ENCODE peak calls at places on chromosomes 6 and 20, in five cellular contexts. One of them, this sample, is unnamed.

GRCh38 chr20:48737463-48738093 is 90.2 kb downstream of the PREX1 start:
- DNase-seq in stimulated activated CD8-positive, alpha-beta memory T cell treated with anti-CD3 and anti-CD28 coated beads, Interleukin-7, amount 100 ng/mL, for 1 hour: no peak
- DNase-seq in activated CD4-positive, alpha-beta T cell treated with anti-CD3 and anti-CD28 coated beads for 36 hours: no peak
- DNase-seq in iPS-NIHi11: no peak
- DNase-seq in SK-MEL-5: no peak
- DNase-seq in this sample: no peak

GRCh38 chr20:25083773-25084615 is 2.1 kb upstream of the VSX1 start:
- DNase-seq in stimulated activated CD8-positive, alpha-beta memory T cell treated with anti-CD3 and anti-CD28 coated beads, Interleukin-7, amount 100 ng/mL, for 1 hour: no peak
- DNase-seq in activated CD4-positive, alpha-beta T cell treated with anti-CD3 and anti-CD28 coated beads for 36 hours: peak
- DNase-seq in iPS-NIHi11: no peak
- DNase-seq in SK-MEL-5: peak
- DNase-seq in this sample: peak

GRCh38 chr6:155436981-155437749 is 18.5 kb downstream of the NOX3 start:
- DNase-seq in stimulated activated CD8-positive, alpha-beta memory T cell treated with anti-CD3 and anti-CD28 coated beads, Interleukin-7, amount 100 ng/mL, for 1 hour: no peak
- DNase-seq in activated CD4-positive, alpha-beta T cell treated with anti-CD3 and anti-CD28 coated beads for 36 hours: no peak
- DNase-seq in iPS-NIHi11: no peak
- DNase-seq in SK-MEL-5: no peak
- DNase-seq in this sample: no peak

GRCh38 chr6:15429146-15430110 is 183.6 kb downstream of the JARID2 start:
- DNase-seq in stimulated activated CD8-positive, alpha-beta memory T cell treated with anti-CD3 and anti-CD28 coated beads, Interleukin-7, amount 100 ng/mL, for 1 hour: no peak
- DNase-seq in activated CD4-positive, alpha-beta T cell treated with anti-CD3 and anti-CD28 coated beads for 36 hours: no peak
- DNase-seq in iPS-NIHi11: no peak
- DNase-seq in SK-MEL-5: peak
- DNase-seq in this sample: peak

GRCh38 chr20:47230811-47231256 is 125.7 kb downstream of the ZMYND8 start:
- DNase-seq in stimulated activated CD8-positive, alpha-beta memory T cell treated with anti-CD3 and anti-CD28 coated beads, Interleukin-7, amount 100 ng/mL, for 1 hour: no peak
- DNase-seq in activated CD4-positive, alpha-beta T cell treated with anti-CD3 and anti-CD28 coated beads for 36 hours: no peak
- DNase-seq in iPS-NIHi11: no peak
- DNase-seq in SK-MEL-5: no peak
- DNase-seq in this sample: no peak

GRCh38 chr6:8904754-8905153 is 469.4 kb upstream of the SLC35B3 start:
- DNase-seq in stimulated activated CD8-positive, alpha-beta memory T cell treated with anti-CD3 and anti-CD28 coated beads, Interleukin-7, amount 100 ng/mL, for 1 hour: no peak
- DNase-seq in activated CD4-positive, alpha-beta T cell treated with anti-CD3 and anti-CD28 coated beads for 36 hours: peak
- DNase-seq in iPS-NIHi11: peak
- DNase-seq in SK-MEL-5: peak
- DNase-seq in this sample: no peak

GRCh38 chr20:51757226-51757625 is 11.0 kb downstream of the ATP9A start:
- DNase-seq in stimulated activated CD8-positive, alpha-beta memory T cell treated with anti-CD3 and anti-CD28 coated beads, Interleukin-7, amount 100 ng/mL, for 1 hour: no peak
- DNase-seq in activated CD4-positive, alpha-beta T cell treated with anti-CD3 and anti-CD28 coated beads for 36 hours: no peak
- DNase-seq in iPS-NIHi11: no peak
- DNase-seq in SK-MEL-5: no peak
- DNase-seq in this sample: no peak

GRCh38 chr20:62493253-62493885 is 17.6 kb upstream of the GATA5 start:
- DNase-seq in stimulated activated CD8-positive, alpha-beta memory T cell treated with anti-CD3 and anti-CD28 coated beads, Interleukin-7, amount 100 ng/mL, for 1 hour: no peak
- DNase-seq in activated CD4-positive, alpha-beta T cell treated with anti-CD3 and anti-CD28 coated beads for 36 hours: no peak
- DNase-seq in iPS-NIHi11: no peak
- DNase-seq in SK-MEL-5: no peak
- DNase-seq in this sample: no peak

GRCh38 chr6:4644962-4645361 is 131.2 kb upstream of the CDYL start:
- DNase-seq in stimulated activated CD8-positive, alpha-beta memory T cell treated with anti-CD3 and anti-CD28 coated beads, Interleukin-7, amount 100 ng/mL, for 1 hour: no peak
- DNase-seq in activated CD4-positive, alpha-beta T cell treated with anti-CD3 and anti-CD28 coated beads for 36 hours: no peak
- DNase-seq in iPS-NIHi11: no peak
- DNase-seq in SK-MEL-5: no peak
- DNase-seq in this sample: peak

GRCh38 chr6:167795874-167796667 is 30.6 kb upstream of the AFDN start:
- DNase-seq in stimulated activated CD8-positive, alpha-beta memory T cell treated with anti-CD3 and anti-CD28 coated beads, Interleukin-7, amount 100 ng/mL, for 1 hour: no peak
- DNase-seq in activated CD4-positive, alpha-beta T cell treated with anti-CD3 and anti-CD28 coated beads for 36 hours: no peak
- DNase-seq in iPS-NIHi11: no peak
- DNase-seq in SK-MEL-5: no peak
- DNase-seq in this sample: peak

GRCh38 chr20:59010995-59011873 is 4.2 kb upstream of the CTSZ start:
- DNase-seq in stimulated activated CD8-positive, alpha-beta memory T cell treated with anti-CD3 and anti-CD28 coated beads, Interleukin-7, amount 100 ng/mL, for 1 hour: no peak
- DNase-seq in activated CD4-positive, alpha-beta T cell treated with anti-CD3 and anti-CD28 coated beads for 36 hours: peak
- DNase-seq in iPS-NIHi11: no peak
- DNase-seq in SK-MEL-5: peak
- DNase-seq in this sample: peak

GRCh38 chr6:111791415-111791814 is 81.8 kb downstream of the FYN start:
- DNase-seq in stimulated activated CD8-positive, alpha-beta memory T cell treated with anti-CD3 and anti-CD28 coated beads, Interleukin-7, amount 100 ng/mL, for 1 hour: no peak
- DNase-seq in activated CD4-positive, alpha-beta T cell treated with anti-CD3 and anti-CD28 coated beads for 36 hours: no peak
- DNase-seq in iPS-NIHi11: no peak
- DNase-seq in SK-MEL-5: no peak
- DNase-seq in this sample: peak

GRCh38 chr6:157228421-157229218 is 94.7 kb downstream of the TMEM242 start:
- DNase-seq in stimulated activated CD8-positive, alpha-beta memory T cell treated with anti-CD3 and anti-CD28 coated beads, Interleukin-7, amount 100 ng/mL, for 1 hour: no peak
- DNase-seq in activated CD4-positive, alpha-beta T cell treated with anti-CD3 and anti-CD28 coated beads for 36 hours: no peak
- DNase-seq in iPS-NIHi11: no peak
- DNase-seq in SK-MEL-5: no peak
- DNase-seq in this sample: peak

GRCh38 chr20:31819083-31819784 is at the start of gene MYLK2:
- DNase-seq in stimulated activated CD8-positive, alpha-beta memory T cell treated with anti-CD3 and anti-CD28 coated beads, Interleukin-7, amount 100 ng/mL, for 1 hour: no peak
- DNase-seq in activated CD4-positive, alpha-beta T cell treated with anti-CD3 and anti-CD28 coated beads for 36 hours: no peak
- DNase-seq in iPS-NIHi11: no peak
- DNase-seq in SK-MEL-5: no peak
- DNase-seq in this sample: no peak

GRCh38 chr20:2305946-2306345 is 10.1 kb downstream of the TGM3 start:
- DNase-seq in stimulated activated CD8-positive, alpha-beta memory T cell treated with anti-CD3 and anti-CD28 coated beads, Interleukin-7, amount 100 ng/mL, for 1 hour: no peak
- DNase-seq in activated CD4-positive, alpha-beta T cell treated with anti-CD3 and anti-CD28 coated beads for 36 hours: no peak
- DNase-seq in iPS-NIHi11: no peak
- DNase-seq in SK-MEL-5: no peak
- DNase-seq in this sample: no peak

GRCh38 chr6:21523652-21524051 is 69.9 kb upstream of the SOX4 start:
- DNase-seq in stimulated activated CD8-positive, alpha-beta memory T cell treated with anti-CD3 and anti-CD28 coated beads, Interleukin-7, amount 100 ng/mL, for 1 hour: no peak
- DNase-seq in activated CD4-positive, alpha-beta T cell treated with anti-CD3 and anti-CD28 coated beads for 36 hours: no peak
- DNase-seq in iPS-NIHi11: no peak
- DNase-seq in SK-MEL-5: no peak
- DNase-seq in this sample: no peak

GRCh38 chr6:31614674-31615578 is at the start of gene AIF1:
- DNase-seq in stimulated activated CD8-positive, alpha-beta memory T cell treated with anti-CD3 and anti-CD28 coated beads, Interleukin-7, amount 100 ng/mL, for 1 hour: no peak
- DNase-seq in activated CD4-positive, alpha-beta T cell treated with anti-CD3 and anti-CD28 coated beads for 36 hours: no peak
- DNase-seq in iPS-NIHi11: no peak
- DNase-seq in SK-MEL-5: no peak
- DNase-seq in this sample: no peak

GRCh38 chr6:87918461-87918941 is 129.1 kb upstream of the SPACA1 start:
- DNase-seq in stimulated activated CD8-positive, alpha-beta memory T cell treated with anti-CD3 and anti-CD28 coated beads, Interleukin-7, amount 100 ng/mL, for 1 hour: no peak
- DNase-seq in activated CD4-positive, alpha-beta T cell treated with anti-CD3 and anti-CD28 coated beads for 36 hours: no peak
- DNase-seq in iPS-NIHi11: no peak
- DNase-seq in SK-MEL-5: no peak
- DNase-seq in this sample: no peak